ENCODE peak calls at places on chromosomes 12 and 14, in eight cellular contexts. One of them, this sample, is unnamed.

GRCh38 chr12:49515266-49515665 is 23.6 kb upstream of the KCNH3 start:
- DNase-seq in adrenal gland: no peak
- DNase-seq in upper lobe of right lung: no peak
- DNase-seq in CD8-positive, alpha-beta T cell: no peak
- DNase-seq in GM12878: no peak
- DNase-seq in CD4-positive, alpha-beta T cell: no peak
- DNase-seq in type B pancreatic cell: no peak
- DNase-seq in neural progenitor cell: no peak
- DNase-seq in this sample: no peak

GRCh38 chr14:104656014-104656714 is 33.3 kb upstream of the INF2 start:
- DNase-seq in adrenal gland: no peak
- DNase-seq in neural progenitor cell: no peak
- DNase-seq in CD8-positive, alpha-beta T cell: no peak
- DNase-seq in type B pancreatic cell: no peak
- DNase-seq in CD4-positive, alpha-beta T cell: no peak
- DNase-seq in GM12878: no peak
- DNase-seq in upper lobe of right lung: no peak
- DNase-seq in this sample: no peak

GRCh38 chr12:46364300-46364696 is 8.3 kb downstream of the SLC38A2 start:
- DNase-seq in upper lobe of right lung: no peak
- DNase-seq in neural progenitor cell: no peak
- DNase-seq in type B pancreatic cell: no peak
- DNase-seq in CD8-positive, alpha-beta T cell: no peak
- DNase-seq in CD4-positive, alpha-beta T cell: no peak
- DNase-seq in adrenal gland: no peak
- DNase-seq in GM12878: no peak
- DNase-seq in this sample: no peak

GRCh38 chr12:130606245-130606644 is 109.9 kb downstream of the RIMBP2 start:
- DNase-seq in CD8-positive, alpha-beta T cell: no peak
- DNase-seq in upper lobe of right lung: no peak
- DNase-seq in adrenal gland: no peak
- DNase-seq in neural progenitor cell: no peak
- DNase-seq in CD4-positive, alpha-beta T cell: no peak
- DNase-seq in type B pancreatic cell: no peak
- DNase-seq in GM12878: no peak
- DNase-seq in this sample: no peak

GRCh38 chr14:54447231-54447692 is 6.1 kb upstream of the CNIH1 start:
- DNase-seq in neural progenitor cell: no peak
- DNase-seq in GM12878: no peak
- DNase-seq in CD8-positive, alpha-beta T cell: no peak
- DNase-seq in type B pancreatic cell: no peak
- DNase-seq in adrenal gland: no peak
- DNase-seq in upper lobe of right lung: no peak
- DNase-seq in CD4-positive, alpha-beta T cell: no peak
- DNase-seq in this sample: no peak

GRCh38 chr12:70646850-70647249 is 9.6 kb upstream of the PTPRB start:
- DNase-seq in neural progenitor cell: no peak
- DNase-seq in CD4-positive, alpha-beta T cell: no peak
- DNase-seq in upper lobe of right lung: no peak
- DNase-seq in type B pancreatic cell: no peak
- DNase-seq in GM12878: no peak
- DNase-seq in CD8-positive, alpha-beta T cell: no peak
- DNase-seq in adrenal gland: no peak
- DNase-seq in this sample: no peak

GRCh38 chr12:47023944-47024343 is 55.5 kb upstream of the PCED1B start:
- DNase-seq in upper lobe of right lung: no peak
- DNase-seq in GM12878: no peak
- DNase-seq in CD4-positive, alpha-beta T cell: no peak
- DNase-seq in neural progenitor cell: no peak
- DNase-seq in CD8-positive, alpha-beta T cell: no peak
- DNase-seq in adrenal gland: no peak
- DNase-seq in type B pancreatic cell: no peak
- DNase-seq in this sample: no peak

GRCh38 chr12:89988156-89988555 is 279.5 kb upstream of the ATP2B1 start:
- DNase-seq in GM12878: no peak
- DNase-seq in CD4-positive, alpha-beta T cell: no peak
- DNase-seq in CD8-positive, alpha-beta T cell: no peak
- DNase-seq in upper lobe of right lung: no peak
- DNase-seq in type B pancreatic cell: no peak
- DNase-seq in adrenal gland: no peak
- DNase-seq in neural progenitor cell: no peak
- DNase-seq in this sample: no peak

GRCh38 chr12:110269622-110270124 is 11.4 kb upstream of the ATP2A2 start:
- DNase-seq in type B pancreatic cell: no peak
- DNase-seq in CD4-positive, alpha-beta T cell: no peak
- DNase-seq in neural progenitor cell: no peak
- DNase-seq in upper lobe of right lung: no peak
- DNase-seq in adrenal gland: peak
- DNase-seq in CD8-positive, alpha-beta T cell: no peak
- DNase-seq in GM12878: no peak
- DNase-seq in this sample: no peak

GRCh38 chr12:27161458-27162228 is 79.3 kb upstream of the C12orf71 start:
- DNase-seq in neural progenitor cell: no peak
- DNase-seq in upper lobe of right lung: no peak
- DNase-seq in type B pancreatic cell: no peak
- DNase-seq in CD8-positive, alpha-beta T cell: no peak
- DNase-seq in CD4-positive, alpha-beta T cell: no peak
- DNase-seq in GM12878: peak
- DNase-seq in adrenal gland: no peak
- DNase-seq in this sample: no peak

GRCh38 chr14:75832621-75833297 is 149.0 kb downstream of the TGFB3 start:
- DNase-seq in neural progenitor cell: no peak
- DNase-seq in CD8-positive, alpha-beta T cell: no peak
- DNase-seq in type B pancreatic cell: no peak
- DNase-seq in GM12878: no peak
- DNase-seq in adrenal gland: no peak
- DNase-seq in CD4-positive, alpha-beta T cell: no peak
- DNase-seq in upper lobe of right lung: no peak
- DNase-seq in this sample: no peak

GRCh38 chr12:119208626-119209061 is 29.9 kb downstream of the HSPB8 start:
- DNase-seq in upper lobe of right lung: no peak
- DNase-seq in adrenal gland: peak
- DNase-seq in GM12878: no peak
- DNase-seq in neural progenitor cell: peak
- DNase-seq in CD4-positive, alpha-beta T cell: no peak
- DNase-seq in type B pancreatic cell: no peak
- DNase-seq in CD8-positive, alpha-beta T cell: no peak
- DNase-seq in this sample: no peak

GRCh38 chr12:119207161-119207560 is 28.4 kb downstream of the HSPB8 start:
- DNase-seq in neural progenitor cell: no peak
- DNase-seq in CD8-positive, alpha-beta T cell: no peak
- DNase-seq in adrenal gland: no peak
- DNase-seq in upper lobe of right lung: no peak
- DNase-seq in GM12878: no peak
- DNase-seq in CD4-positive, alpha-beta T cell: no peak
- DNase-seq in type B pancreatic cell: no peak
- DNase-seq in this sample: no peak

GRCh38 chr12:119204137-119204536 is 25.4 kb downstream of the HSPB8 start:
- DNase-seq in neural progenitor cell: no peak
- DNase-seq in adrenal gland: no peak
- DNase-seq in GM12878: no peak
- DNase-seq in CD8-positive, alpha-beta T cell: no peak
- DNase-seq in upper lobe of right lung: no peak
- DNase-seq in type B pancreatic cell: no peak
- DNase-seq in CD4-positive, alpha-beta T cell: no peak
- DNase-seq in this sample: no peak

GRCh38 chr12:119204716-119205285 is 26.1 kb downstream of the HSPB8 start:
- DNase-seq in CD8-positive, alpha-beta T cell: no peak
- DNase-seq in adrenal gland: no peak
- DNase-seq in CD4-positive, alpha-beta T cell: no peak
- DNase-seq in neural progenitor cell: no peak
- DNase-seq in upper lobe of right lung: no peak
- DNase-seq in type B pancreatic cell: no peak
- DNase-seq in GM12878: no peak
- DNase-seq in this sample: no peak

GRCh38 chr12:119206348-119207075 is 27.8 kb downstream of the HSPB8 start:
- DNase-seq in adrenal gland: no peak
- DNase-seq in neural progenitor cell: peak
- DNase-seq in type B pancreatic cell: no peak
- DNase-seq in CD8-positive, alpha-beta T cell: no peak
- DNase-seq in CD4-positive, alpha-beta T cell: no peak
- DNase-seq in upper lobe of right lung: no peak
- DNase-seq in GM12878: no peak
- DNase-seq in this sample: no peak
- TF ChIP-seq CTCF in adrenal gland: no peak
- TF ChIP-seq CTCF in neural progenitor cell: peak
- TF ChIP-seq CTCF in type B pancreatic cell: no peak
- TF ChIP-seq CTCF in CD8-positive, alpha-beta T cell: no peak
- TF ChIP-seq CTCF in CD4-positive, alpha-beta T cell: no peak
- TF ChIP-seq CTCF in upper lobe of right lung: no peak
- TF ChIP-seq CTCF in GM12878: no peak
- TF ChIP-seq CTCF in this sample: no peak

GRCh38 chr12:113358381-113359132 is at the start of gene PLBD2:
- DNase-seq in adrenal gland: peak
- DNase-seq in upper lobe of right lung: peak
- DNase-seq in type B pancreatic cell: peak
- DNase-seq in neural progenitor cell: peak
- DNase-seq in CD4-positive, alpha-beta T cell: peak
- DNase-seq in GM12878: peak
- DNase-seq in CD8-positive, alpha-beta T cell: peak
- DNase-seq in this sample: peak

GRCh38 chr12:113361574-113362370 is 3.4 kb downstream of the PLBD2 start:
- DNase-seq in CD8-positive, alpha-beta T cell: no peak
- DNase-seq in GM12878: no peak
- DNase-seq in CD4-positive, alpha-beta T cell: no peak
- DNase-seq in adrenal gland: no peak
- DNase-seq in upper lobe of right lung: no peak
- DNase-seq in type B pancreatic cell: no peak
- DNase-seq in neural progenitor cell: no peak
- DNase-seq in this sample: no peak

GRCh38 chr12:113364698-113365097 is 6.3 kb downstream of the PLBD2 start:
- DNase-seq in upper lobe of right lung: no peak
- DNase-seq in adrenal gland: no peak
- DNase-seq in GM12878: no peak
- DNase-seq in CD4-positive, alpha-beta T cell: no peak
- DNase-seq in neural progenitor cell: no peak
- DNase-seq in CD8-positive, alpha-beta T cell: no peak
- DNase-seq in type B pancreatic cell: no peak
- DNase-seq in this sample: no peak

GRCh38 chr12:113359133-113359938 is 949 bp downstream of the PLBD2 start:
- DNase-seq in type B pancreatic cell: no peak
- DNase-seq in CD8-positive, alpha-beta T cell: no peak
- DNase-seq in upper lobe of right lung: no peak
- DNase-seq in CD4-positive, alpha-beta T cell: no peak
- DNase-seq in adrenal gland: peak
- DNase-seq in GM12878: no peak
- DNase-seq in neural progenitor cell: no peak
- DNase-seq in this sample: no peak

DNA sequence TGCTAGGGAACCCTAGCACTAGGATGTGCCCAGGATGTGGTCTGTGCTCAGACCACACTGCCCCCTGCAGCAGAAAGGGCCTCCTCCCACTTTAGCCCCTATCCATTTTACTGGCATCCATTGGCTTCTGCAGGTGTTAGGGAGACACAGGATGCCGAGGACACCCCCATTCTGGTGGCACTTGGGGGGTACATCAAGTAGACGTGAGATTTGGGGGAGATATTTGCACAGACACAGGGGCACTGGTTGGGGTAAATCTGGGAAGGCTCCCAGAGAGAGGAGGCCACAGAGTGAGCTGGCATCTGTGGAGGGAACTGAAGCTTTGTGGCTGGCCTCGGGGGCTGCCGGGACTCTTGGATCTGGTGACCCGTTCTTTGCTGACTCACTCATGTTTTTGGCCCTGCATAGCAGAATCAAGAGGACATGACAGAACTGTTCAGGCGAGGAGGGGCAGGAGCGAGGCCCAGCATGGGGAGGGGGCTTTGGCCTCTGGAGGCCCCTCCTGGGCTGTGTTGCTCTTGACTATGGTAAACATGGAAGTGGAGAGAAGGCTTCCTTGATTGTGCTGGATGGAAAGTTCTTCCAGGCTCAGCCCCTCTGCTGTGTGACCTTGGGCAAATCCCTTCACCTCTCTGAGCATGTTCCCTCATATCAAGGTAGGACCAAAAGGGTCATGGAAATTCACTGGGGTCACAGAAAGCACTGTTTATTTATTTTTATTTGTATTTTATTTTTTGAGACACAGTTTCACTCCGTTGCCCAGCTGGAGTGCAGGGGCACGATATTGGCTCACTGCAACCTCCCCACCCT is 1.8 kb downstream of the PLBD2 start:
- DNase-seq in neural progenitor cell: no peak
- DNase-seq in adrenal gland: peak
- DNase-seq in CD4-positive, alpha-beta T cell: no peak
- DNase-seq in CD8-positive, alpha-beta T cell: no peak
- DNase-seq in type B pancreatic cell: no peak
- DNase-seq in GM12878: no peak
- DNase-seq in upper lobe of right lung: no peak
- DNase-seq in this sample: no peak
- TF ChIP-seq CTCF in neural progenitor cell: peak
- TF ChIP-seq CTCF in adrenal gland: no peak
- TF ChIP-seq CTCF in CD4-positive, alpha-beta T cell: no peak
- TF ChIP-seq CTCF in CD8-positive, alpha-beta T cell: no peak
- TF ChIP-seq CTCF in type B pancreatic cell: no peak
- TF ChIP-seq CTCF in GM12878: peak
- TF ChIP-seq CTCF in upper lobe of right lung: no peak
- TF ChIP-seq CTCF in this sample: peak

GRCh38 chr14:57049848-57050247 is 218.9 kb downstream of the EXOC5 start:
- DNase-seq in adrenal gland: no peak
- DNase-seq in neural progenitor cell: no peak
- DNase-seq in GM12878: no peak
- DNase-seq in CD4-positive, alpha-beta T cell: no peak
- DNase-seq in type B pancreatic cell: no peak
- DNase-seq in upper lobe of right lung: no peak
- DNase-seq in CD8-positive, alpha-beta T cell: no peak
- DNase-seq in this sample: no peak
- TF ChIP-seq CTCF in adrenal gland: no peak
- TF ChIP-seq CTCF in neural progenitor cell: no peak
- TF ChIP-seq CTCF in GM12878: no peak
- TF ChIP-seq CTCF in CD4-positive, alpha-beta T cell: no peak
- TF ChIP-seq CTCF in type B pancreatic cell: no peak
- TF ChIP-seq CTCF in upper lobe of right lung: no peak
- TF ChIP-seq CTCF in CD8-positive, alpha-beta T cell: no peak
- TF ChIP-seq CTCF in this sample: no peak

DNA sequence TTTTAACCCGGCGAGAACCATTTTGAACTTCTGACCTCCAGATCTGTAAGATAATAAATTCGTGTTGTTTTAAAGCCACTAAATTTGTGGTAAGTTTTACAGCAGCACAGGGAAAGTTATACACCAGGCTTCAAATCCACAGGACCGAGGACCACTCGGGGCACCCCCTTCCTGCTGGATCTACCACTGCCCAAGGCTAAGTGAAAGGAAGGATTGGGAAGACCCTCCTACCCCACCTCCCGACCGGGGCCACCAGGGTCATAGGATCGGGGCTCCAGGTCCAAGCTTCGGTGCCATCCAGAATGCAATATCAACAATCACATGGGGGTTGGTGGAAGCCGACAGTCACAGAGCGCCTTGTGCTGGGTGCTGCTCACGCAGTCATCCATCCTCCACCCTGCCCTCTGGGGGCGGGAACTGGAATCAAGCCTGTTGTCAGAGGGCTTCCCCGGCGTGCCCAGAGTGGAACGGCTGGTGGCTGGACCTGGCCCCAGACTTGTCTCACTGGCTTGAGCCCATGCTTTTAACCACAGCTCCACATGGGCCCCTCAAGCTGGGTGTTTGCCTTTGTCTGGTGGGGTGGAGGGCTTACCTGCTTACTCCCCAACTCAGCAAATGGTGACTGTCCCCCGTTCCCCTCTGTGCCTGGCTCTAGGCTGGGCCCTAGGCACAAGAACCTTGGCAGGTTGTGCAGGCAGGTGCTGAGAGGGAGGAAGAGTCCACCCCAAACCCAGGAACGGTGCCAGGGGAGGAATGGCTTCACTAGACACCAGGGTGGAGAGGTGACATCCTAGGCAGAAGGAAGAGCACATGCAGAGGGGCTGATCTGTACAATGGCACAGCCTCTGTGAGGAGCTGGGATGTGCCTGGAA is 180.3 kb upstream of the RTL1 start:
- DNase-seq in type B pancreatic cell: peak
- DNase-seq in CD4-positive, alpha-beta T cell: no peak
- DNase-seq in adrenal gland: no peak
- DNase-seq in GM12878: no peak
- DNase-seq in upper lobe of right lung: peak
- DNase-seq in neural progenitor cell: peak
- DNase-seq in CD8-positive, alpha-beta T cell: no peak
- DNase-seq in this sample: peak
- TF ChIP-seq CTCF in type B pancreatic cell: peak
- TF ChIP-seq CTCF in CD4-positive, alpha-beta T cell: no peak
- TF ChIP-seq CTCF in adrenal gland: no peak
- TF ChIP-seq CTCF in GM12878: no peak
- TF ChIP-seq CTCF in upper lobe of right lung: no peak
- TF ChIP-seq CTCF in neural progenitor cell: peak
- TF ChIP-seq CTCF in CD8-positive, alpha-beta T cell: no peak
- TF ChIP-seq CTCF in this sample: no peak